ENCODE peak calls at places on chromosomes 5 and 9, in eight cellular contexts. P is heart left ventricle, E is AG04450, X is cardiac muscle cell, W is tibial artery, S is Panc1, U is PC-3, R is kidney. O is an unnamed sample.
A peak's percentile ranks its signal among the peaks of the same experiment; 100 is the strongest.

GRCh38 chr9:61634192-61634591 is 444.4 kb downstream of the SPATA31A7 start:
- DNase-seq in E (no peak), P (no peak), S (no peak), X (no peak), U (no peak), W (no peak), R (no peak), O (no peak)

GRCh38 chr9:35656841-35657326 is 935 bp downstream of the RMRP start:
- DNase-seq in X (no peak), E (no peak), R (peak; percentile 69), S (no peak), U (no peak), P (no peak), W (peak; percentile 33), O (no peak)

GRCh38 chr5:78472469-78473106 is 112.2 kb downstream of the SCAMP1 start:
- DNase-seq in X (no peak), E (no peak), P (no peak), S (no peak), R (no peak), W (no peak), U (no peak), O (no peak)

GRCh38 chr9:114037249-114037648 is 40.9 kb downstream of the AMBP start:
- DNase-seq in R (no peak), U (no peak), S (no peak), P (no peak), W (no peak), E (no peak), X (no peak), O (no peak)

GRCh38 chr5:5332287-5332686 is 90.2 kb upstream of the ICE1 start:
- DNase-seq in P (no peak), U (no peak), E (no peak), S (no peak), R (no peak), X (no peak), W (no peak), O (no peak)

GRCh38 chr5:136374003-136374402 is 8.7 kb upstream of the TRPC7 start:
- DNase-seq in E (no peak), P (no peak), S (no peak), W (no peak), U (peak; percentile 64), X (peak; percentile 31), R (no peak), O (no peak)

GRCh38 chr5:124546643-124547042 is 199.8 kb downstream of the ZNF608 start:
- DNase-seq in U (peak; percentile 22), E (peak; percentile 3), X (peak; percentile 64), W (no peak), R (no peak), S (no peak), P (no peak), O (no peak)

GRCh38 chr9:124220551-124221451 is 36.9 kb upstream of the NEK6 start:
- DNase-seq in E (no peak), U (peak; percentile 93), S (no peak), R (peak; percentile 46), P (no peak), X (no peak), W (peak; percentile 46), O (peak; percentile 19)

GRCh38 chr9:116100711-116101111 is 52.9 kb upstream of the PAPPA start:
- DNase-seq in E (peak; percentile 54), W (no peak), R (no peak), P (no peak), X (no peak), U (peak; percentile 66), S (no peak), O (no peak)

GRCh38 chr5:132002701-132003100 is 8.8 kb downstream of the ACSL6 start:
- DNase-seq in P (no peak), U (no peak), S (no peak), X (no peak), R (peak; percentile 37), E (no peak), W (no peak), O (no peak)

GRCh38 chr9:5446451-5447236 is 3.7 kb upstream of the CD274 start:
- DNase-seq in E (no peak), S (no peak), P (no peak), U (peak; percentile 92), X (no peak), W (no peak), R (no peak), O (no peak)

GRCh38 chr9:5448461-5448860 is 1.9 kb upstream of the CD274 start:
- DNase-seq in W (no peak), U (no peak), X (no peak), E (no peak), S (no peak), R (no peak), P (no peak), O (no peak)

GRCh38 chr9:5449521-5450359 is 602 bp upstream of the CD274 start:
- DNase-seq in E (no peak), X (no peak), W (no peak), R (no peak), S (no peak), U (peak; percentile 63), P (no peak), O (no peak)

GRCh38 chr9:5447337-5447736 is 3.0 kb upstream of the CD274 start:
- DNase-seq in X (no peak), R (no peak), E (no peak), P (no peak), W (no peak), S (no peak), U (no peak), O (no peak)

GRCh38 chr9:5448016-5448415 is 2.3 kb upstream of the CD274 start:
- DNase-seq in W (no peak), R (no peak), U (no peak), X (no peak), E (no peak), P (no peak), S (no peak), O (no peak)
- H3K27ac ChIP-seq in W (no peak overlapping the region), R (no peak overlapping the region), U (peak overlapping the region; percentile 84), X (no peak overlapping the region), E (no peak overlapping the region), P (no peak overlapping the region), S (no peak overlapping the region), O (no peak overlapping the region)

GRCh38 chr9:127450831-127451680 is at the start of the genes LRSAM1 and RPL12:
- DNase-seq in W (peak; percentile 94), S (no peak), E (peak; percentile 93), R (peak; percentile 99), P (peak; percentile 97), X (peak; percentile 98), U (peak; percentile 91), O (peak; percentile 97)
- TF ChIP-seq CTCF in W (no peak), S (no peak), E (no peak), R (no peak), P (peak; percentile 11), X (no peak), U (no peak), O (no peak)

GRCh38 chr9:89314955-89315354 is 3.3 kb upstream of the SECISBP2 start:
- DNase-seq in X (no peak), R (no peak), U (no peak), W (no peak), P (no peak), S (no peak), E (no peak), O (no peak)
- H3K4me3 ChIP-seq in X (peak overlapping the region; percentile 84), R (no peak overlapping the region), U (peak overlapping the region; percentile 85), W (no peak overlapping the region), P (no peak overlapping the region), S (peak overlapping the region; percentile 80), E (peak overlapping the region; percentile 8), O (no peak overlapping the region)

GRCh38 chr5:39689919-39690318 is 265.1 kb upstream of the DAB2 start:
- DNase-seq in P (no peak), E (no peak), U (peak; percentile 16), W (no peak), S (no peak), X (no peak), R (no peak), O (no peak)
- H3K27ac ChIP-seq in P (no peak overlapping the region), E (no peak overlapping the region), U (no peak overlapping the region), W (no peak overlapping the region), S (no peak overlapping the region), X (no peak overlapping the region), R (no peak overlapping the region), O (no peak overlapping the region)

GRCh38 chr5:10521466-10522223 is 42.2 kb upstream of the ANKRD33B start:
- DNase-seq in P (no peak), R (peak; percentile 15), E (no peak), S (no peak), U (peak; percentile 51), W (no peak), X (no peak), O (no peak)
- TF ChIP-seq CTCF in P (no peak), R (no peak), E (peak; percentile 49), S (no peak), U (peak; percentile 66), W (no peak), X (peak; percentile 35), O (no peak)

GRCh38 chr9:87592554-87593394 is 95.1 kb downstream of the DAPK1 start:
- DNase-seq in R (peak; percentile 80), P (peak; percentile 80), W (peak; percentile 31), U (no peak), S (no peak), X (peak; percentile 74), E (no peak), O (peak; percentile 58)
- H3K4me3 ChIP-seq in R (no peak overlapping the region), P (peak overlapping the region; percentile 39), W (no peak overlapping the region), U (no peak overlapping the region), S (no peak overlapping the region), X (no peak overlapping the region), E (no peak overlapping the region), O (no peak overlapping the region)

O was measured in heart right ventricle.